ENCODE peak calls at places on chromosomes 1 and 21, in nine cellular contexts. L, S, U, P, D, Q, A, I and F are unnamed samples.

GRCh38 chr1:58497499-58497898 is 49.0 kb downstream of the OMA1 start:
- ATAC-seq in P (no peak), L (no peak), D (no peak), U (no peak), S (no peak), Q (no peak), I (no peak), A (no peak), F (no peak)

GRCh38 chr1:111275780-111276433 is 14.7 kb upstream of the CHIA start:
- ATAC-seq in A (no peak), P (no peak), U (no peak), S (no peak), Q (no peak), D (no peak), L (no peak), I (no peak), F (peak)

GRCh38 chr1:42936309-42937078 is 22.2 kb downstream of the SLC2A1 start:
- ATAC-seq in U (no peak), D (no peak), L (peak), I (peak), A (no peak), P (peak), S (peak), Q (no peak), F (peak)

GRCh38 chr1:156551066-156551643 is 21.2 kb downstream of the IQGAP3 start:
- ATAC-seq in Q (no peak), D (no peak), P (no peak), A (no peak), U (no peak), S (no peak), I (no peak), L (peak), F (no peak)

GRCh38 chr1:108041360-108042143 is 76.6 kb upstream of the VAV3 start:
- ATAC-seq in D (no peak), S (peak), U (no peak), A (no peak), I (peak), P (peak), Q (no peak), L (no peak), F (peak)

GRCh38 chr1:91948501-91949355 is 473 bp upstream of the BRDT start:
- ATAC-seq in U (no peak), L (no peak), Q (no peak), D (peak), A (peak), S (peak), I (no peak), P (peak), F (peak)

GRCh38 chr1:155859881-155860841 is 794 bp downstream of the SYT11 start:
- ATAC-seq in S (no peak), U (no peak), D (peak), A (peak), L (peak), Q (peak), P (peak), I (peak), F (peak)

GRCh38 chr1:198934901-198935301 is 296.1 kb downstream of the PTPRC start:
- ATAC-seq in Q (no peak), L (no peak), S (peak), D (no peak), U (no peak), P (peak), A (no peak), I (no peak), F (peak)

GRCh38 chr1:214316597-214316996 is 35.6 kb downstream of the SMYD2 start:
- ATAC-seq in Q (peak), S (no peak), I (no peak), A (peak), L (peak), D (peak), P (peak), U (peak), F (peak)

GRCh38 chr1:112879834-112880233 is 76.2 kb downstream of the SLC16A1 start:
- ATAC-seq in D (no peak), L (no peak), P (no peak), Q (no peak), U (no peak), A (no peak), S (no peak), I (no peak), F (no peak)

GRCh38 chr1:50508040-50508586 is 84.9 kb upstream of the DMRTA2 start:
- ATAC-seq in D (no peak), S (no peak), I (no peak), P (no peak), Q (no peak), A (peak), U (no peak), L (no peak), F (no peak)

GRCh38 chr1:200535605-200536004 is 84.9 kb downstream of the KIF14 start:
- ATAC-seq in Q (no peak), L (peak), D (no peak), U (no peak), A (peak), P (peak), I (no peak), S (peak), F (peak)

GRCh38 chr1:242240061-242240460 is 241.2 kb upstream of the MAP1LC3C start:
- ATAC-seq in L (peak), P (no peak), U (no peak), Q (no peak), A (peak), S (no peak), D (no peak), I (no peak), F (no peak)

GRCh38 chr1:9271861-9272595 is 20.7 kb upstream of the SPSB1 start:
- ATAC-seq in U (no peak), Q (no peak), D (no peak), I (no peak), P (no peak), S (no peak), L (no peak), A (no peak), F (no peak)

GRCh38 chr1:180535418-180535999 is 23.3 kb upstream of the OVAAL start:
- ATAC-seq in S (no peak), A (no peak), P (no peak), I (no peak), L (no peak), D (no peak), U (no peak), Q (no peak), F (no peak)

GRCh38 chr1:213244664-213245091 is 193.6 kb downstream of the RPS6KC1 start:
- ATAC-seq in I (no peak), U (no peak), D (no peak), A (peak), S (no peak), P (no peak), Q (peak), L (peak), F (no peak)

GRCh38 chr1:157628773-157629172 is 30.9 kb upstream of the FCRL4 start:
- ATAC-seq in I (no peak), U (no peak), S (no peak), L (no peak), D (no peak), Q (no peak), A (no peak), P (peak), F (no peak)

GRCh38 chr21:19065164-19065563 is 661.6 kb upstream of the TMPRSS15 start:
- ATAC-seq in A (no peak), Q (no peak), S (no peak), P (no peak), I (no peak), L (no peak), D (no peak), U (no peak), F (no peak)

GRCh38 chr1:243287652-243288051 is 31.8 kb downstream of the SDCCAG8 start:
- ATAC-seq in I (peak), S (peak), D (peak), Q (peak), L (peak), U (no peak), P (peak), A (peak), F (peak)

GRCh38 chr1:150507912-150508864 is at the start of gene ECM1:
- ATAC-seq in P (no peak), A (peak), D (peak), I (peak), U (peak), S (no peak), L (peak), Q (peak), F (peak)

GRCh38 chr1:160879056-160879455 is 5.9 kb downstream of the ITLN1 start:
- ATAC-seq in S (no peak), L (no peak), P (no peak), U (no peak), I (no peak), Q (no peak), D (no peak), A (no peak), F (peak)

GRCh38 chr1:12636098-12636950 is 7.6 kb upstream of the AADACL4 start:
- ATAC-seq in S (no peak), P (no peak), Q (peak), I (peak), L (peak), U (peak), A (peak), D (peak), F (no peak)

GRCh38 chr1:21647431-21648373 is 21.5 kb downstream of the RAP1GAP start:
- ATAC-seq in L (peak), S (no peak), U (no peak), I (no peak), A (peak), Q (peak), P (peak), D (peak), F (no peak)

GRCh38 chr1:172134087-172134731 is 286.3 kb upstream of the C1orf105 start:
- ATAC-seq in L (no peak), A (no peak), S (no peak), D (no peak), P (peak), I (no peak), U (no peak), Q (no peak), F (peak)